ENCODE peak calls at places on chromosome 13, in five cellular contexts. One of them, this sample, is unnamed.

GRCh38 chr13:42836930-42837329 is 55.5 kb downstream of the FAM216B start:
- DNase-seq in tibial nerve: no peak
- DNase-seq in fibroblast of mammary gland: peak
- DNase-seq in lower leg skin: no peak
- DNase-seq in tibial artery: no peak
- DNase-seq in this sample: peak

GRCh38 chr13:62697702-62698101 is 1282.1 kb upstream of the PCDH20 start:
- DNase-seq in tibial nerve: no peak
- DNase-seq in fibroblast of mammary gland: no peak
- DNase-seq in lower leg skin: no peak
- DNase-seq in tibial artery: no peak
- DNase-seq in this sample: no peak

GRCh38 chr13:99426426-99426825 is 74.8 kb upstream of the TM9SF2 start:
- DNase-seq in tibial nerve: no peak
- DNase-seq in fibroblast of mammary gland: no peak
- DNase-seq in lower leg skin: no peak
- DNase-seq in tibial artery: no peak
- DNase-seq in this sample: no peak

GRCh38 chr13:77002590-77003190 is 10.8 kb downstream of the CLN5 start:
- DNase-seq in tibial nerve: no peak
- DNase-seq in fibroblast of mammary gland: peak
- DNase-seq in lower leg skin: no peak
- DNase-seq in tibial artery: no peak
- DNase-seq in this sample: peak

GRCh38 chr13:29803221-29803620 is 47.2 kb downstream of the UBL3 start:
- DNase-seq in tibial nerve: no peak
- DNase-seq in fibroblast of mammary gland: no peak
- DNase-seq in lower leg skin: no peak
- DNase-seq in tibial artery: no peak
- DNase-seq in this sample: no peak

GRCh38 chr13:104286566-104287290 is 1220.5 kb upstream of the SLC10A2 start:
- DNase-seq in tibial nerve: no peak
- DNase-seq in fibroblast of mammary gland: no peak
- DNase-seq in lower leg skin: no peak
- DNase-seq in tibial artery: no peak
- DNase-seq in this sample: peak

GRCh38 chr13:48066310-48066989 is 28.5 kb downstream of the MED4 start:
- DNase-seq in tibial nerve: no peak
- DNase-seq in fibroblast of mammary gland: peak
- DNase-seq in lower leg skin: no peak
- DNase-seq in tibial artery: no peak
- DNase-seq in this sample: peak

GRCh38 chr13:98481511-98481951 is 95.4 kb downstream of the STK24 start:
- DNase-seq in tibial nerve: no peak
- DNase-seq in fibroblast of mammary gland: no peak
- DNase-seq in lower leg skin: no peak
- DNase-seq in tibial artery: no peak
- DNase-seq in this sample: no peak

GRCh38 chr13:79225487-79226232 is 180.4 kb downstream of the RBM26 start:
- DNase-seq in tibial nerve: no peak
- DNase-seq in fibroblast of mammary gland: no peak
- DNase-seq in lower leg skin: no peak
- DNase-seq in tibial artery: no peak
- DNase-seq in this sample: peak

GRCh38 chr13:64675256-64675892 is 2554.8 kb downstream of the PCDH9 start:
- DNase-seq in tibial nerve: no peak
- DNase-seq in fibroblast of mammary gland: peak
- DNase-seq in lower leg skin: no peak
- DNase-seq in tibial artery: no peak
- DNase-seq in this sample: peak

GRCh38 chr13:30340367-30341184 is 33.2 kb upstream of the KATNAL1 start:
- DNase-seq in tibial nerve: no peak
- DNase-seq in fibroblast of mammary gland: peak
- DNase-seq in lower leg skin: peak
- DNase-seq in tibial artery: peak
- DNase-seq in this sample: peak

GRCh38 chr13:29457299-29457698 is 138.2 kb downstream of the SLC7A1 start:
- DNase-seq in tibial nerve: no peak
- DNase-seq in fibroblast of mammary gland: peak
- DNase-seq in lower leg skin: no peak
- DNase-seq in tibial artery: no peak
- DNase-seq in this sample: peak

GRCh38 chr13:55714120-55714519 is 1426.6 kb upstream of the PRR20A start:
- DNase-seq in tibial nerve: no peak
- DNase-seq in fibroblast of mammary gland: no peak
- DNase-seq in lower leg skin: no peak
- DNase-seq in tibial artery: no peak
- DNase-seq in this sample: no peak

GRCh38 chr13:112069063-112069726 is 2.2 kb downstream of the SOX1 start:
- DNase-seq in tibial nerve: no peak
- DNase-seq in fibroblast of mammary gland: no peak
- DNase-seq in lower leg skin: no peak
- DNase-seq in tibial artery: no peak
- DNase-seq in this sample: no peak

GRCh38 chr13:38657191-38657590 is 29.7 kb upstream of the FREM2 start:
- DNase-seq in tibial nerve: no peak
- DNase-seq in fibroblast of mammary gland: peak
- DNase-seq in lower leg skin: no peak
- DNase-seq in tibial artery: no peak
- DNase-seq in this sample: peak

GRCh38 chr13:38421590-38422560 is 72.2 kb downstream of the UFM1 start:
- DNase-seq in tibial nerve: no peak
- DNase-seq in fibroblast of mammary gland: no peak
- DNase-seq in lower leg skin: no peak
- DNase-seq in tibial artery: no peak
- DNase-seq in this sample: peak

GRCh38 chr13:31227063-31227462 is 27.3 kb downstream of the B3GLCT start:
- DNase-seq in tibial nerve: no peak
- DNase-seq in fibroblast of mammary gland: peak
- DNase-seq in lower leg skin: no peak
- DNase-seq in tibial artery: no peak
- DNase-seq in this sample: no peak

GRCh38 chr13:98315902-98316301 is 138.8 kb upstream of the RNF113B start:
- DNase-seq in tibial nerve: no peak
- DNase-seq in fibroblast of mammary gland: no peak
- DNase-seq in lower leg skin: no peak
- DNase-seq in tibial artery: no peak
- DNase-seq in this sample: no peak

GRCh38 chr13:109152311-109152820 is 523.0 kb downstream of the MYO16 start:
- DNase-seq in tibial nerve: no peak
- DNase-seq in fibroblast of mammary gland: no peak
- DNase-seq in lower leg skin: no peak
- DNase-seq in tibial artery: no peak
- DNase-seq in this sample: no peak
- H3K4me3 ChIP-seq in tibial nerve: no peak
- H3K4me3 ChIP-seq in fibroblast of mammary gland: no peak
- H3K4me3 ChIP-seq in lower leg skin: no peak
- H3K4me3 ChIP-seq in tibial artery: no peak
- H3K4me3 ChIP-seq in this sample: no peak

GRCh38 chr13:49214917-49215376 is 5.2 kb upstream of the MLNR start:
- DNase-seq in tibial nerve: no peak
- DNase-seq in fibroblast of mammary gland: no peak
- DNase-seq in lower leg skin: peak
- DNase-seq in tibial artery: no peak
- DNase-seq in this sample: peak
- TF ChIP-seq CTCF in tibial nerve: no peak
- TF ChIP-seq CTCF in fibroblast of mammary gland: no peak
- TF ChIP-seq CTCF in lower leg skin: no peak
- TF ChIP-seq CTCF in tibial artery: no peak
- TF ChIP-seq CTCF in this sample: peak

GRCh38 chr13:44573071-44573470 is 3.1 kb downstream of the TSC22D1 start:
- DNase-seq in tibial nerve: no peak
- DNase-seq in fibroblast of mammary gland: no peak
- DNase-seq in lower leg skin: no peak
- DNase-seq in tibial artery: no peak
- DNase-seq in this sample: no peak
- H3K4me3 ChIP-seq in tibial nerve: no peak
- H3K4me3 ChIP-seq in fibroblast of mammary gland: no peak
- H3K4me3 ChIP-seq in lower leg skin: no peak
- H3K4me3 ChIP-seq in tibial artery: peak
- H3K4me3 ChIP-seq in this sample: no peak

DNA sequence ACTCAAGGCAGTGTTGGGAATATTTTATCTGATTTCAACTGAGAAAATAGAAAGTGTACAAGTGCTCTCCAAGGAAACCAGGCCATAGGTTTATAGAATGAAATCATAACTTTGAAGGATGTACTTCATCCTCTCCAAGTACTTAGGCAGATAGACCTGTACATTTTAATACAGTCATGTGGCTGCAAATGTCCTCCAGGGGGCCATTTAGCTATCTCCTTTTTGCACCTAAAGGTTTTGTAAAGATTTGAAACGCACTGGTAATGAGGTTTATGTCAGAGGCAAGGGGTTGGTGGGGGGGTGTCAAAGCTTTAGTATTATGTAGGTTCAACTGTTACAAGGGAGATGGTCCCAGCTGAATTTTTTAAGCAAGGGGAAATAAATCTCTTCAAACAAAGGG is 364.4 kb downstream of the DCT start:
- DNase-seq in tibial nerve: no peak
- DNase-seq in fibroblast of mammary gland: no peak
- DNase-seq in lower leg skin: no peak
- DNase-seq in tibial artery: no peak
- DNase-seq in this sample: no peak
- TF ChIP-seq CTCF in tibial nerve: no peak
- TF ChIP-seq CTCF in fibroblast of mammary gland: peak
- TF ChIP-seq CTCF in lower leg skin: no peak
- TF ChIP-seq CTCF in tibial artery: no peak
- TF ChIP-seq CTCF in this sample: no peak

GRCh38 chr13:110520431-110521295 is 40.9 kb downstream of the RAB20 start:
- DNase-seq in tibial nerve: peak
- DNase-seq in fibroblast of mammary gland: peak
- DNase-seq in lower leg skin: peak
- DNase-seq in tibial artery: peak
- DNase-seq in this sample: no peak
- H3K4me3 ChIP-seq in tibial nerve: no peak
- H3K4me3 ChIP-seq in fibroblast of mammary gland: no peak
- H3K4me3 ChIP-seq in lower leg skin: no peak
- H3K4me3 ChIP-seq in tibial artery: no peak
- H3K4me3 ChIP-seq in this sample: no peak

DNA sequence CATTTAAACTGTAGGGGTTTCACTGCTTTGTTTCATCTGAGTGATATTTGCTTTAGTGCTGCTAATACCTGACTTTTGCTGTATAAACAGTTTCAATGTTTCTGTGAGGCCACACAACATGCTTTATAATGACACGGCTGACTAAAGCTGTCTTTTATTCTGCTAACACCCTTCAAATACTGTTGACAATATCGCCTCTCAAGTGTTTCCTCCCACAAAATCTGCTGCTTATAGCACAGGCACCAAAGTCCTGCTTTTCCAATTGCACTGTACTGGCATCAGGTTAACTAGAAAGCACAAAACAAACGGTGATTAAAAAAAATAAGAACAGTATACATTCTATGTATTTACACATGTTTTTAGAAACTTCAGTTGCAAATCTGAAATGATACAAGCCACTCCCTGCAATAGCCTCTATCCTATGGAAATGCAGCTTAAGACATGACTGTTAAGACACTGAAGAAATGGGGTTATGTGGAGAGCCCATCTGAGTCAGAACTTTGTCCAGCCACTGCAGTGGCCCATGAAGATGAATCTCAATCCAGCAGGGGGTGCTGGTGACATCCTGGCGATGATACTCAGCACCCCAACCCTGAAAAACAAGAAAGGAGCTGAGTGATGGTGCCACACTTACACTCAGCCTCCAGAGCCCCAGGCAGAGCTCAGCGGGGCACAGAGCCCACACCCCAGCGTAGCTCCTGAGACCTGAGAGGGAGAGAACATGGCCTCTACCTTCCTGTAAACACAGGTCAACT is 29.4 kb downstream of the RFXAP start:
- DNase-seq in tibial nerve: no peak
- DNase-seq in fibroblast of mammary gland: peak
- DNase-seq in lower leg skin: no peak
- DNase-seq in tibial artery: no peak
- DNase-seq in this sample: peak
- TF ChIP-seq CTCF in tibial nerve: no peak
- TF ChIP-seq CTCF in fibroblast of mammary gland: peak
- TF ChIP-seq CTCF in lower leg skin: no peak
- TF ChIP-seq CTCF in tibial artery: no peak
- TF ChIP-seq CTCF in this sample: peak

DNA sequence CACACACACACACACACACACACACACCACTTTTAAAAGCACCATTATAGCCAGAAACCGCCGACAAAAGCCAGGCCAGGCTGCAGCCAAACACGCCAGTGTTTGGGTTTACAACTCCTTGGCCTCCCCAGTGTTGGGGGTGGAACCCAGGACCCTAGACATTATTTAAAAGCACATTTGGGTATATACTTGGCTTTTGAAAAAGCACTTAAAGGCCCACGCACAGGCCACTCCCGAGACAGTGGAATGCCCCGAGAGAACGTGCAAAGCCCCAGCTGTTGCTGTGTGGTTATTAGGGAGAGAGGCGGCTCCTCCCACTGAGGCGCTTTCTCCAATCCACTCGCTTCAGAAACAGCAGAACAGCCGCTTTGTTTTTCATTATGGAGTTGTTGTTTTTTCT is 38.2 kb downstream of the GGACT start:
- DNase-seq in tibial nerve: no peak
- DNase-seq in fibroblast of mammary gland: peak
- DNase-seq in lower leg skin: no peak
- DNase-seq in tibial artery: peak
- DNase-seq in this sample: no peak
- H3K4me3 ChIP-seq in tibial nerve: peak
- H3K4me3 ChIP-seq in fibroblast of mammary gland: peak
- H3K4me3 ChIP-seq in lower leg skin: no peak
- H3K4me3 ChIP-seq in tibial artery: no peak
- H3K4me3 ChIP-seq in this sample: no peak

DNA sequence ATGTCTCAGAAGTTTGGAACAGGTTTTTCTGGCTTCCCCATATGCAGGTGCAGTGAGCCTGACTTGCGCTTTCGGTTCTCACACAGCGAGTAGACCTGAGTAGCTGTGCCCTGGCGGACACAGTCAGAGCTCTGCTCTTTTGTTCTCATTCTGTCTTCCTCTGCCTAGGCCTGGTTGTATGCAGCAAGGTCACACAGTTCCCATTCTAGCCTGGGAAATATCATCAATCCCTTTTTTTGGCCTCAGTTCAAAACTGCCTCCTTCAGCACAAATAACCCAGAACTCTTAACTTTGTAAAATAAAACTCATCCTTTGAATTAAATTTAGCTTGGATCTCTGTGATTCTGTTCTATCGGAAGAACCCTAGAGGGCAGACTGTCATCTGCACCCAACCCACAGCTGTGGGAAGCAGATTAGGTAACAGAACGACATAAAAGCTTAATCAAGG is 10.2 kb downstream of the OXGR1 start:
- DNase-seq in tibial nerve: no peak
- DNase-seq in fibroblast of mammary gland: peak
- DNase-seq in lower leg skin: peak
- DNase-seq in tibial artery: no peak
- DNase-seq in this sample: peak
- TF ChIP-seq CTCF in tibial nerve: no peak
- TF ChIP-seq CTCF in fibroblast of mammary gland: peak
- TF ChIP-seq CTCF in lower leg skin: no peak
- TF ChIP-seq CTCF in tibial artery: no peak
- TF ChIP-seq CTCF in this sample: peak